ENCODE peak calls at places on chromosome 21, in four cellular contexts. One of them, this sample, is unnamed.

GRCh38 chr21:16992448-16992847 is 520.4 kb upstream of the CXADR start:
- DNase-seq in psoas muscle: no peak
- DNase-seq in AG09309: no peak
- DNase-seq in CD4-positive, alpha-beta T cell: no peak
- DNase-seq in this sample: no peak

GRCh38 chr21:28601708-28602107 is 391.0 kb downstream of the LTN1 start:
- DNase-seq in psoas muscle: no peak
- DNase-seq in CD4-positive, alpha-beta T cell: no peak
- DNase-seq in AG09309: peak; percentile 18
- DNase-seq in this sample: no peak

GRCh38 chr21:17813353-17813752 is 5.8 kb downstream of the C21orf91 start:
- DNase-seq in psoas muscle: no peak
- DNase-seq in CD4-positive, alpha-beta T cell: no peak
- DNase-seq in AG09309: no peak
- DNase-seq in this sample: no peak

GRCh38 chr21:43340491-43341348 is 86.2 kb downstream of the SIK1 start:
- DNase-seq in AG09309: peak; percentile 45
- DNase-seq in psoas muscle: peak; percentile 41
- DNase-seq in CD4-positive, alpha-beta T cell: no peak
- DNase-seq in this sample: peak; percentile 89

GRCh38 chr21:20721151-20721550 is 277.1 kb upstream of the NCAM2 start:
- DNase-seq in AG09309: no peak
- DNase-seq in CD4-positive, alpha-beta T cell: no peak
- DNase-seq in psoas muscle: no peak
- DNase-seq in this sample: no peak

GRCh38 chr21:16047857-16048256 is 318.1 kb downstream of the USP25 start:
- DNase-seq in CD4-positive, alpha-beta T cell: no peak
- DNase-seq in psoas muscle: no peak
- DNase-seq in AG09309: peak; percentile 17
- DNase-seq in this sample: no peak

GRCh38 chr21:37005548-37006242 is 807 bp upstream of the RIPPLY3 start:
- DNase-seq in CD4-positive, alpha-beta T cell: no peak
- DNase-seq in AG09309: no peak
- DNase-seq in psoas muscle: no peak
- DNase-seq in this sample: no peak

GRCh38 chr21:30194701-30195299 is 21.1 kb downstream of the CLDN8 start:
- DNase-seq in AG09309: no peak
- DNase-seq in psoas muscle: no peak
- DNase-seq in CD4-positive, alpha-beta T cell: no peak
- DNase-seq in this sample: peak; percentile 1

GRCh38 chr21:43345746-43346409 is 81.1 kb downstream of the SIK1 start:
- DNase-seq in CD4-positive, alpha-beta T cell: no peak
- DNase-seq in psoas muscle: no peak
- DNase-seq in AG09309: no peak
- DNase-seq in this sample: peak; percentile 74

GRCh38 chr21:36873511-36873910 is 93.0 kb downstream of the HLCS start:
- DNase-seq in psoas muscle: no peak
- DNase-seq in AG09309: no peak
- DNase-seq in CD4-positive, alpha-beta T cell: no peak
- DNase-seq in this sample: no peak

GRCh38 chr21:16262109-16262508 is 532.3 kb downstream of the USP25 start:
- DNase-seq in AG09309: no peak
- DNase-seq in CD4-positive, alpha-beta T cell: no peak
- DNase-seq in psoas muscle: no peak
- DNase-seq in this sample: no peak

GRCh38 chr21:18499761-18500376 is 96.3 kb upstream of the TMPRSS15 start:
- DNase-seq in CD4-positive, alpha-beta T cell: no peak
- DNase-seq in AG09309: no peak
- DNase-seq in psoas muscle: no peak
- DNase-seq in this sample: no peak

GRCh38 chr21:29145354-29145782 is 14.9 kb downstream of the MAP3K7CL start:
- DNase-seq in AG09309: peak; percentile 65
- DNase-seq in CD4-positive, alpha-beta T cell: no peak
- DNase-seq in psoas muscle: peak; percentile 63
- DNase-seq in this sample: no peak

GRCh38 chr21:16775056-16775455 is 737.8 kb upstream of the CXADR start:
- DNase-seq in psoas muscle: no peak
- DNase-seq in AG09309: no peak
- DNase-seq in CD4-positive, alpha-beta T cell: no peak
- DNase-seq in this sample: no peak

GRCh38 chr21:36532769-36533467 is 53.0 kb upstream of the CLDN14 start:
- DNase-seq in CD4-positive, alpha-beta T cell: no peak
- DNase-seq in psoas muscle: no peak
- DNase-seq in AG09309: peak; percentile 17
- DNase-seq in this sample: no peak

GRCh38 chr21:21664871-21665270 is 666.7 kb downstream of the NCAM2 start:
- DNase-seq in CD4-positive, alpha-beta T cell: no peak
- DNase-seq in psoas muscle: no peak
- DNase-seq in AG09309: no peak
- DNase-seq in this sample: no peak

GRCh38 chr21:31781737-31782136 is 49.8 kb upstream of the SCAF4 start:
- DNase-seq in AG09309: no peak
- DNase-seq in psoas muscle: no peak
- DNase-seq in CD4-positive, alpha-beta T cell: no peak
- DNase-seq in this sample: peak; percentile 3

GRCh38 chr21:15207231-15207630 is 142.4 kb upstream of the NRIP1 start:
- DNase-seq in AG09309: no peak
- DNase-seq in CD4-positive, alpha-beta T cell: no peak
- DNase-seq in psoas muscle: no peak
- DNase-seq in this sample: no peak

GRCh38 chr21:27079807-27080206 is 112.9 kb upstream of the ADAMTS5 start:
- DNase-seq in psoas muscle: no peak
- DNase-seq in CD4-positive, alpha-beta T cell: no peak
- DNase-seq in AG09309: no peak
- DNase-seq in this sample: no peak

GRCh38 chr21:37385179-37385765 is 18.7 kb downstream of the DYRK1A start:
- DNase-seq in CD4-positive, alpha-beta T cell: no peak
- DNase-seq in AG09309: no peak
- DNase-seq in psoas muscle: no peak
- DNase-seq in this sample: no peak

GRCh38 chr21:29194847-29195246 is 64.4 kb downstream of the MAP3K7CL start:
- DNase-seq in CD4-positive, alpha-beta T cell: no peak
- DNase-seq in AG09309: no peak
- DNase-seq in psoas muscle: no peak
- DNase-seq in this sample: no peak

GRCh38 chr21:37548521-37548981 is 182.0 kb downstream of the DYRK1A start:
- DNase-seq in CD4-positive, alpha-beta T cell: no peak
- DNase-seq in AG09309: no peak
- DNase-seq in psoas muscle: no peak
- DNase-seq in this sample: no peak

GRCh38 chr21:28240586-28240985 is 752.1 kb downstream of the LTN1 start:
- DNase-seq in AG09309: no peak
- DNase-seq in psoas muscle: no peak
- DNase-seq in CD4-positive, alpha-beta T cell: no peak
- DNase-seq in this sample: no peak

GRCh38 chr21:35063428-35064172 is 14.5 kb upstream of the RUNX1 start:
- DNase-seq in psoas muscle: no peak
- DNase-seq in AG09309: no peak
- DNase-seq in CD4-positive, alpha-beta T cell: no peak
- DNase-seq in this sample: no peak

GRCh38 chr21:15986277-15986676 is 256.5 kb downstream of the USP25 start:
- DNase-seq in psoas muscle: no peak
- DNase-seq in AG09309: no peak
- DNase-seq in CD4-positive, alpha-beta T cell: no peak
- DNase-seq in this sample: no peak

GRCh38 chr21:35274923-35275322 is 225.8 kb upstream of the RUNX1 start:
- DNase-seq in psoas muscle: no peak
- DNase-seq in AG09309: no peak
- DNase-seq in CD4-positive, alpha-beta T cell: no peak
- DNase-seq in this sample: no peak

GRCh38 chr21:36274128-36274527 is 45.9 kb upstream of the MORC3 start:
- DNase-seq in AG09309: no peak
- DNase-seq in CD4-positive, alpha-beta T cell: no peak
- DNase-seq in psoas muscle: no peak
- DNase-seq in this sample: no peak

GRCh38 chr21:28943631-28944030 is 49.0 kb downstream of the LTN1 start:
- DNase-seq in psoas muscle: no peak
- DNase-seq in CD4-positive, alpha-beta T cell: no peak
- DNase-seq in AG09309: no peak
- DNase-seq in this sample: no peak

GRCh38 chr21:21415741-21416140 is 417.5 kb downstream of the NCAM2 start:
- DNase-seq in psoas muscle: no peak
- DNase-seq in AG09309: no peak
- DNase-seq in CD4-positive, alpha-beta T cell: no peak
- DNase-seq in this sample: no peak

GRCh38 chr21:35034203-35034926 is 14.7 kb downstream of the RUNX1 start:
- DNase-seq in AG09309: no peak
- DNase-seq in CD4-positive, alpha-beta T cell: no peak
- DNase-seq in psoas muscle: no peak
- DNase-seq in this sample: no peak

GRCh38 chr21:44933199-44933937 is 6.5 kb upstream of the SLX9 start:
- DNase-seq in AG09309: no peak
- DNase-seq in CD4-positive, alpha-beta T cell: no peak
- DNase-seq in psoas muscle: peak; percentile 31
- DNase-seq in this sample: no peak
- TF ChIP-seq CTCF in AG09309: no peak
- TF ChIP-seq CTCF in CD4-positive, alpha-beta T cell: no peak
- TF ChIP-seq CTCF in psoas muscle: no peak
- TF ChIP-seq CTCF in this sample: no peak

GRCh38 chr21:25848309-25848708 is 113.5 kb downstream of the GABPA start:
- DNase-seq in CD4-positive, alpha-beta T cell: no peak
- DNase-seq in psoas muscle: no peak
- DNase-seq in AG09309: no peak
- DNase-seq in this sample: no peak

GRCh38 chr21:25845729-25846256 is 111.0 kb downstream of the GABPA start:
- DNase-seq in CD4-positive, alpha-beta T cell: no peak
- DNase-seq in AG09309: no peak
- DNase-seq in psoas muscle: no peak
- DNase-seq in this sample: no peak

GRCh38 chr21:25855591-25855990 is 120.8 kb downstream of the GABPA start:
- DNase-seq in CD4-positive, alpha-beta T cell: no peak
- DNase-seq in AG09309: peak; percentile 8
- DNase-seq in psoas muscle: no peak
- DNase-seq in this sample: no peak

DNA sequence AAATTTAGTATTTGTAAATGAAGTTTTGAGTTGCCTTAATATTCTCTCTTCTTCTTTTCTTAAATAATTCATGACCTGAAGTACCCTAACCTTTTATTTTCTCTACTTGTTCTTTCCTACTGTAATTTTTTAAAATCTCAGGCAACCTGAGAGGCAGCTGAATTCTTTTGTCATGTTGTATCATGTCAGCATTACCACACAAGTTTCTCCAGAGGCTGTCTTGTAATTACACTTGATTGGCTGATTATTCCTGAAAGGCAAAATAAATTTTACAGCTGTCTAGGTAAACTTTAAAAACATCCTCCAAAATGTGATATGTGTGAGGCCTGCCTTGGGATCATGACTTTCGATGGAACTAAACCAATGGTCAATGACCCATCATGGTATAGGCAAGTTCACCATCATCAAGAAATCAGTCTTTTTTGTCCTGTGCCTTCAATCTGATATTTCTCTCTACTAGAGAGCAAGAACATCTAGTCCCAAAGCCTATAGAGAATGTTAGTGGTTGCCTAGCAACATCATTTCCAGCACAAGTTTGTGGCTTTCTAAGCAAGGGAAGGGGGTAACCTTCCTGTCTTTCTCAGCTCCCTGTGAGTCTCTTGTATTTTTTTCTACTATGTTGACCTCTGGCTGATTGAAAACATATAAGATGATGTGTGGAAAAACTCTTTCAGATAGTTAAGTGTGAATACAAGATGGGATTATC is 115.5 kb downstream of the GABPA start:
- DNase-seq in psoas muscle: no peak
- DNase-seq in AG09309: no peak
- DNase-seq in CD4-positive, alpha-beta T cell: no peak
- DNase-seq in this sample: no peak
- TF ChIP-seq CTCF in psoas muscle: no peak
- TF ChIP-seq CTCF in AG09309: no peak
- TF ChIP-seq CTCF in CD4-positive, alpha-beta T cell: no peak
- TF ChIP-seq CTCF in this sample: no peak

DNA sequence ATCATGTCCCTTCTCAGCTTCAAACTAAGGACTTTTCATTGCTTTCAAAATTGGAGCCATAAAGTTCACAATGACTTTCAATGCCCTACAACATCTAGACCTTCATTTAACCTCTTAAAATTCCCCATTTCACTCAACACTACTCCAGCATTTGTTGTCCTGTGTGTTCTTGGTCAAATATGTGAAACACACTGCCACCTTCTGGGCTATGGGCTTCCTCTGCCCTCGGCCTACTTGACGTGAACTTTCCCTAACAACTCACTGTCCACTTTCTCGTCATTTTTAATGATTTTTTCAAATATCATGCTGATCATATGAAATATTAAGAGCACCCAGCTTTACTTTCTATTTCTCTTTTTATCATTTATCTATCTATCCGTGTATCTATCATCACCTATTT is 2018.4 kb downstream of the NCAM2 start:
- DNase-seq in AG09309: no peak
- DNase-seq in psoas muscle: no peak
- DNase-seq in CD4-positive, alpha-beta T cell: no peak
- DNase-seq in this sample: peak; percentile 8
- TF ChIP-seq CTCF in AG09309: no peak
- TF ChIP-seq CTCF in psoas muscle: no peak
- TF ChIP-seq CTCF in CD4-positive, alpha-beta T cell: no peak
- TF ChIP-seq CTCF in this sample: peak; percentile 70

DNA sequence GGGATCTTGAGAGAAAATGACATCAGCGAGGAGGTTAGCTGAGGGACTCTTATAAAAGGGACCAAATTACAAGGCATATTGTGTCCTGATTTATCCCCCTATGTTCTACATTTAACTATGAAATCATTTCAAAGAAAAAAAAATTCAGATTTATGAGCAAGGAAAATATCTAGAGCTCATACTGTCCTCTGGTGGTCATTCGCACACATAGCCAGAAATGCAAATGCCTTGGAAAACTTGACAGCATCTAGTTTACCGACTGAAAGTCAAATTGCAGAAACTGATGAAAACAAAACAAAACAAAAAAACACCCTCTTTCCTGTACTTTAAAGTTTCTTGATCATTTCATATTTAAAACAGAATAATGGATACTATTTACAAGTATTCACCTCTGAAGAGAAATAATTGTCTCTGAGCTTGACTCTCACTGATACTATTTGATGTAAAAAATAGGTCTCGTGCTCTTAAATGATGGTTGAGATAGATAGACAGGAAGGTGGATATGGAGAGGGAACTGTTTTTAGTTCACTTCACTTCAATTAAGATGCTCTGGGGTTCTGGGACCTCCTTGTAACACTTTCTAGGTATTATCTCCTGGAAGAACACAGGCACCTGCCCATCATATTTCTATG is 253.8 kb downstream of the PCP4 start:
- DNase-seq in AG09309: no peak
- DNase-seq in psoas muscle: no peak
- DNase-seq in CD4-positive, alpha-beta T cell: no peak
- DNase-seq in this sample: peak; percentile 2
- TF ChIP-seq CTCF in AG09309: peak; percentile 61
- TF ChIP-seq CTCF in psoas muscle: peak; percentile 56
- TF ChIP-seq CTCF in CD4-positive, alpha-beta T cell: no peak
- TF ChIP-seq CTCF in this sample: peak; percentile 99

GRCh38 chr21:45631540-45631939 is 12.0 kb upstream of the PCBP3 start:
- DNase-seq in CD4-positive, alpha-beta T cell: no peak
- DNase-seq in AG09309: no peak
- DNase-seq in psoas muscle: no peak
- DNase-seq in this sample: no peak
- TF ChIP-seq CTCF in CD4-positive, alpha-beta T cell: no peak
- TF ChIP-seq CTCF in AG09309: no peak
- TF ChIP-seq CTCF in psoas muscle: no peak
- TF ChIP-seq CTCF in this sample: no peak

This sample was measured in retinal pigment epithelial cell.